ENCODE peak calls at places on chromosomes 2 and 18, in nine cellular contexts. A is cardiac muscle cell, Y is aorta, B is mucosa of descending colon, N is tibial nerve, J is body of pancreas, V is right cardiac atrium, I is pancreas, E is heart left ventricle. F is an unnamed sample. For H3K9me3 and H3K4me1, the result is how much of the 10 kb centered on the place peaks cover.

GRCh38 chr2:20065885-20066602 is 14.6 kb upstream of the LAPTM4A start:
- DNase-seq in A (no peak), J (peak), V (peak), I (peak), N (peak), Y (peak), B (peak), E (peak), F (no peak)

GRCh38 chr2:241952816-241953215 is 83.3 kb downstream of the RTP5 start:
- DNase-seq in E (no peak), N (no peak), B (no peak), V (no peak), J (no peak), A (no peak), I (no peak), Y (no peak), F (no peak)

GRCh38 chr18:45954070-45954712 is 12.9 kb downstream of the EPG5 start:
- DNase-seq in B (no peak), I (no peak), V (no peak), Y (no peak), J (no peak), N (no peak), E (no peak), A (no peak), F (no peak)

GRCh38 chr2:37907480-37908070 is 17.5 kb upstream of the RMDN2 start:
- DNase-seq in A (no peak), I (no peak), N (no peak), B (no peak), E (no peak), J (no peak), Y (no peak), V (no peak), F (no peak)

GRCh38 chr2:231922945-231923344 is 3.3 kb downstream of the NPPC start:
- DNase-seq in E (no peak), A (no peak), I (no peak), B (no peak), V (no peak), Y (peak), J (no peak), N (no peak), F (no peak)

GRCh38 chr2:43905388-43905803 is 66.6 kb downstream of the ABCG8 start:
- DNase-seq in N (no peak), E (no peak), B (no peak), A (no peak), I (no peak), V (no peak), Y (no peak), J (no peak), F (no peak)

GRCh38 chr2:88669371-88670214 is 21.9 kb upstream of the RPIA start:
- DNase-seq in E (no peak), I (peak), V (no peak), J (peak), B (peak), A (peak), Y (no peak), N (peak), F (no peak)

GRCh38 chr2:197359859-197360258 is 49.3 kb upstream of the ANKRD44 start:
- DNase-seq in B (no peak), J (no peak), V (no peak), Y (no peak), N (no peak), E (no peak), A (no peak), I (no peak), F (no peak)

GRCh38 chr2:136116111-136116812 is 1.7 kb downstream of the CXCR4 start:
- DNase-seq in I (no peak), Y (no peak), E (peak), N (peak), B (peak), V (peak), A (no peak), J (peak), F (no peak)

GRCh38 chr2:28327963-28328922 is 64.4 kb upstream of the FOSL2 start:
- DNase-seq in B (no peak), Y (no peak), N (no peak), J (no peak), I (no peak), A (no peak), E (no peak), V (no peak), F (no peak)

GRCh38 chr18:28412521-28412920 is 235.6 kb upstream of the CDH2 start:
- DNase-seq in Y (no peak), V (no peak), B (no peak), A (no peak), N (no peak), J (no peak), E (no peak), I (no peak), F (no peak)

GRCh38 chr2:95054016-95054415 is 28.5 kb downstream of the MAL start:
- DNase-seq in A (no peak), I (no peak), E (no peak), J (no peak), N (no peak), Y (peak), B (no peak), V (no peak), F (no peak)
- H3K9me3 ChIP-seq in A (under half), I (under half), E (under half), J (under half), N (under half), Y (under half), B (under half), V (under half), F (under half)

GRCh38 chr18:63140038-63140450 is 179.5 kb downstream of the BCL2 start:
- DNase-seq in J (no peak), A (no peak), N (no peak), V (no peak), Y (no peak), B (no peak), E (no peak), I (no peak), F (no peak)

GRCh38 chr18:63138469-63139340 is 180.9 kb downstream of the BCL2 start:
- DNase-seq in I (no peak), V (no peak), J (no peak), Y (no peak), E (no peak), B (peak), N (no peak), A (no peak), F (peak)

GRCh38 chr18:63140997-63141776 is 178.4 kb downstream of the BCL2 start:
- DNase-seq in A (no peak), N (no peak), B (no peak), Y (no peak), E (no peak), J (no peak), V (no peak), I (no peak), F (no peak)

GRCh38 chr18:63135101-63135500 is 184.5 kb downstream of the BCL2 start:
- DNase-seq in J (no peak), B (no peak), E (no peak), N (no peak), V (no peak), Y (no peak), I (no peak), A (no peak), F (no peak)

GRCh38 chr18:63137999-63138448 is 181.5 kb downstream of the BCL2 start:
- DNase-seq in E (peak), I (no peak), J (no peak), N (no peak), B (peak), Y (no peak), A (no peak), V (no peak), F (no peak)
- H3K4me3 ChIP-seq in E (no peak), I (no peak), J (no peak), N (peak), B (no peak), Y (no peak), A (no peak), V (peak), F (no peak)

DNA sequence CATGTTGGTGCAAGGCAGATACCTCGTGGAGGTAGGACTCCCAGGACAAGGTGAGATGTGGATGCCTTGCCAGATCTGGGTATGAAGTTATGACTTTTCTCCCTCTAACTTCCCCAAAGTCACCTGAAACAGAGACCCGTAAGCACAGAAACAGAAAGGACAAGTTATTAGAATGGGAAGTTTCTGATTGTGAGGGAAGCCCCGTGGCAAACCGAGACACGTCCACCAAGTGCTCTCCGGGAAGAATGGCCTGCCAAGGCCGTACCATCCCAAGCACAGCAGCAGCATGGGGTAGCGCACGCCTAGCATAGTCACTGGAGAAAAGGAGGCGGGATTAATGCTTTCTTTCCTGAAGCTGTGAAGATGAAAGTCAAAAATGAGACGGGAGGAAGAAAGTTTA is 110.6 kb downstream of the ZNF532 start:
- DNase-seq in E (peak), Y (no peak), B (no peak), A (no peak), N (no peak), V (no peak), I (no peak), J (no peak), F (no peak)
- H3K4me1 ChIP-seq in E (under half), Y (under half), B (under half), A (under half), N (under half), V (under half), I (under half), J (under half), F (under half)

GRCh38 chr18:55819448-55819847 is 231.5 kb upstream of the TCF4 start:
- DNase-seq in N (no peak), I (no peak), E (no peak), J (no peak), V (no peak), B (no peak), Y (no peak), A (no peak), F (no peak)
- H3K9me3 ChIP-seq in N (under half), I (under half), E (under half), J (under half), V (under half), B (under half), Y (under half), A (under half), F (under half)

F was measured in iPS DF 6.9.